ENCODE peak calls at places on chromosomes 2 and 18, in nine cellular contexts. One of them, this sample, is unnamed.

GRCh38 chr18:10523544-10523943 is 2.3 kb upstream of the NAPG start:
- DNase-seq in PC-9: no peak
- DNase-seq in coronary artery: no peak
- DNase-seq in prostate gland: no peak
- DNase-seq in PC-3: no peak
- DNase-seq in mesendoderm: no peak
- DNase-seq in spleen: no peak
- DNase-seq in SJSA1: no peak
- DNase-seq in fibroblast of lung: no peak
- DNase-seq in this sample: peak

GRCh38 chr2:74884118-74884517 is 50.2 kb downstream of the HK2 start:
- DNase-seq in spleen: no peak
- DNase-seq in PC-3: no peak
- DNase-seq in SJSA1: no peak
- DNase-seq in PC-9: no peak
- DNase-seq in prostate gland: no peak
- DNase-seq in coronary artery: no peak
- DNase-seq in mesendoderm: no peak
- DNase-seq in fibroblast of lung: no peak
- DNase-seq in this sample: no peak

GRCh38 chr18:38651736-38652135 is 1086.1 kb upstream of the CELF4 start:
- DNase-seq in SJSA1: no peak
- DNase-seq in mesendoderm: no peak
- DNase-seq in coronary artery: no peak
- DNase-seq in fibroblast of lung: no peak
- DNase-seq in PC-9: no peak
- DNase-seq in PC-3: no peak
- DNase-seq in prostate gland: no peak
- DNase-seq in spleen: no peak
- DNase-seq in this sample: no peak

GRCh38 chr2:181742908-181743722 is 62.8 kb upstream of the NEUROD1 start:
- DNase-seq in PC-9: peak
- DNase-seq in prostate gland: peak
- DNase-seq in mesendoderm: peak
- DNase-seq in SJSA1: peak
- DNase-seq in fibroblast of lung: peak
- DNase-seq in PC-3: peak
- DNase-seq in coronary artery: no peak
- DNase-seq in spleen: no peak
- DNase-seq in this sample: peak

GRCh38 chr18:10279476-10279875 is 175.0 kb upstream of the APCDD1 start:
- DNase-seq in coronary artery: no peak
- DNase-seq in SJSA1: no peak
- DNase-seq in PC-3: no peak
- DNase-seq in PC-9: no peak
- DNase-seq in fibroblast of lung: no peak
- DNase-seq in mesendoderm: no peak
- DNase-seq in spleen: no peak
- DNase-seq in prostate gland: no peak
- DNase-seq in this sample: no peak

GRCh38 chr2:65431417-65432226 is 777 bp downstream of the SPRED2 start:
- DNase-seq in PC-9: peak
- DNase-seq in prostate gland: peak
- DNase-seq in fibroblast of lung: peak
- DNase-seq in mesendoderm: peak
- DNase-seq in coronary artery: peak
- DNase-seq in PC-3: peak
- DNase-seq in spleen: peak
- DNase-seq in SJSA1: peak
- DNase-seq in this sample: peak

GRCh38 chr18:49811151-49811938 is 2.0 kb downstream of the ACAA2 start:
- DNase-seq in spleen: no peak
- DNase-seq in prostate gland: peak
- DNase-seq in PC-3: peak
- DNase-seq in mesendoderm: peak
- DNase-seq in SJSA1: no peak
- DNase-seq in PC-9: no peak
- DNase-seq in coronary artery: no peak
- DNase-seq in fibroblast of lung: no peak
- DNase-seq in this sample: no peak

GRCh38 chr2:111702119-111702808 is 181.7 kb downstream of the ANAPC1 start:
- DNase-seq in coronary artery: no peak
- DNase-seq in SJSA1: peak
- DNase-seq in spleen: no peak
- DNase-seq in PC-9: peak
- DNase-seq in PC-3: peak
- DNase-seq in fibroblast of lung: peak
- DNase-seq in prostate gland: no peak
- DNase-seq in mesendoderm: peak
- DNase-seq in this sample: peak

GRCh38 chr2:41948397-41948763 is 99.4 kb upstream of the PKDCC start:
- DNase-seq in spleen: no peak
- DNase-seq in PC-3: no peak
- DNase-seq in fibroblast of lung: no peak
- DNase-seq in SJSA1: no peak
- DNase-seq in mesendoderm: peak
- DNase-seq in prostate gland: no peak
- DNase-seq in coronary artery: no peak
- DNase-seq in PC-9: no peak
- DNase-seq in this sample: no peak

GRCh38 chr2:203682688-203683130 is 23.7 kb upstream of the CD28 start:
- DNase-seq in fibroblast of lung: peak
- DNase-seq in prostate gland: no peak
- DNase-seq in mesendoderm: peak
- DNase-seq in coronary artery: no peak
- DNase-seq in PC-9: no peak
- DNase-seq in PC-3: no peak
- DNase-seq in SJSA1: no peak
- DNase-seq in spleen: no peak
- DNase-seq in this sample: peak

GRCh38 chr2:219441451-219442205 is 7.0 kb downstream of the SPEG start:
- DNase-seq in mesendoderm: peak
- DNase-seq in spleen: peak
- DNase-seq in PC-3: peak
- DNase-seq in PC-9: no peak
- DNase-seq in prostate gland: peak
- DNase-seq in SJSA1: peak
- DNase-seq in fibroblast of lung: peak
- DNase-seq in coronary artery: no peak
- DNase-seq in this sample: no peak

GRCh38 chr2:237572021-237572741 is 5.8 kb downstream of the PRLH start:
- DNase-seq in coronary artery: peak
- DNase-seq in prostate gland: peak
- DNase-seq in spleen: peak
- DNase-seq in SJSA1: peak
- DNase-seq in fibroblast of lung: peak
- DNase-seq in PC-3: peak
- DNase-seq in mesendoderm: peak
- DNase-seq in PC-9: peak
- DNase-seq in this sample: peak

GRCh38 chr2:161134547-161135518 is 25.4 kb upstream of the TANK start:
- DNase-seq in spleen: no peak
- DNase-seq in PC-9: peak
- DNase-seq in coronary artery: no peak
- DNase-seq in mesendoderm: peak
- DNase-seq in prostate gland: peak
- DNase-seq in PC-3: peak
- DNase-seq in SJSA1: peak
- DNase-seq in fibroblast of lung: no peak
- DNase-seq in this sample: no peak

GRCh38 chr2:113879457-113879856 is 10.4 kb upstream of the ACTR3 start:
- DNase-seq in coronary artery: no peak
- DNase-seq in fibroblast of lung: no peak
- DNase-seq in PC-9: no peak
- DNase-seq in spleen: no peak
- DNase-seq in prostate gland: no peak
- DNase-seq in SJSA1: no peak
- DNase-seq in PC-3: no peak
- DNase-seq in mesendoderm: no peak
- DNase-seq in this sample: no peak

GRCh38 chr2:113878743-113879142 is 11.1 kb upstream of the ACTR3 start:
- DNase-seq in spleen: no peak
- DNase-seq in PC-3: no peak
- DNase-seq in fibroblast of lung: no peak
- DNase-seq in mesendoderm: no peak
- DNase-seq in coronary artery: no peak
- DNase-seq in PC-9: no peak
- DNase-seq in SJSA1: no peak
- DNase-seq in prostate gland: no peak
- DNase-seq in this sample: no peak

GRCh38 chr2:113873867-113874266 is 16.0 kb upstream of the ACTR3 start:
- DNase-seq in mesendoderm: no peak
- DNase-seq in prostate gland: no peak
- DNase-seq in coronary artery: no peak
- DNase-seq in fibroblast of lung: no peak
- DNase-seq in spleen: no peak
- DNase-seq in SJSA1: no peak
- DNase-seq in PC-9: no peak
- DNase-seq in PC-3: no peak
- DNase-seq in this sample: no peak

GRCh38 chr2:113877651-113878594 is 12.0 kb upstream of the ACTR3 start:
- DNase-seq in spleen: no peak
- DNase-seq in mesendoderm: no peak
- DNase-seq in PC-3: peak
- DNase-seq in SJSA1: peak
- DNase-seq in prostate gland: no peak
- DNase-seq in coronary artery: no peak
- DNase-seq in PC-9: peak
- DNase-seq in fibroblast of lung: peak
- DNase-seq in this sample: no peak

DNA sequence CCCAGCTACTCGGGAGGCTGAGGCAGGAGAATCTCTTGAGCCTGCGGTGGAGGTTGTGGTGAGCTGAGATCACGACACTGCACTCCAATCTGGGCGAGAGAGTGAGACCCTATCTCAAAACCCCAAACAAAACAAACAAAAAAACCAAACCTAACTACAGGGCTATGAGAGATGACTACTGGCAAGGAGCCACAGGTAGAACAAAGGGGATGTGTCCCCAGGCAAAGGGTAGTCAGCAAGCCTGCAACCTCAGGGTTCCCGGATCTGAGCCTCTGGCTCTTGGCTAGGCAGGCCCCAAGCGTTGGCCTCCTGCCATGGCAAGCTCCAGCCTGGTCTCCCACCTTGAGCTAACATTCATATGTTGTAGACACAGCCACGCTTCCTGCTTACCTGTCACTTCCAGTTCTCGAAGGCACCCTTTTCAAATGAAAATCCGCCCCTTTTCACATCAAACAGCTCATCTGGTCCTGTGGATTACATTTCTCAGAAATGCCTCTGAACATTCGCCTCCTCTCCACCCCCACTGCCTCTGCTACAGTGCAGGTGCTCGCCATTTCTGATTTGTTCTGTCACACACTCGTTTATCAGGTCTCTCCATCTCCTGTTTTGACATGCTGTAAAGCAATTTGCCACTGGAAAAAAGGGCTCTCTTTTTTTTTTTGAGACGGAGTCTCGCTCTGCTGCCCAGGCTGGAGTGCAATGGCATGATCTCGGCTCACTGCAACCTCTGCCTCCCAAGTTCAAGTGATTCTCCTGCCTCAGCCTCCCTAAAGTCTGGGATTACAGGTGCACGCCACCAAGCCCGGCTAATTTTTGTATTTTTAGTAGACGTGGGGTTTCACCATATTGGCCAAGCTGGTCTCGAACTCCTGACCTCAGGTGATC is 13.1 kb upstream of the ACTR3 start:
- DNase-seq in coronary artery: no peak
- DNase-seq in mesendoderm: peak
- DNase-seq in SJSA1: peak
- DNase-seq in fibroblast of lung: no peak
- DNase-seq in PC-3: peak
- DNase-seq in prostate gland: peak
- DNase-seq in PC-9: peak
- DNase-seq in spleen: peak
- DNase-seq in this sample: no peak
- H3K27ac ChIP-seq in coronary artery: no peak
- H3K27ac ChIP-seq in mesendoderm: no peak
- H3K27ac ChIP-seq in SJSA1: no peak
- H3K27ac ChIP-seq in fibroblast of lung: no peak
- H3K27ac ChIP-seq in PC-3: peak
- H3K27ac ChIP-seq in prostate gland: peak
- H3K27ac ChIP-seq in PC-9: no peak
- H3K27ac ChIP-seq in spleen: no peak
- H3K27ac ChIP-seq in this sample: no peak

GRCh38 chr2:240851078-240851861 is 17.4 kb upstream of the AGXT start:
- DNase-seq in PC-3: peak
- DNase-seq in mesendoderm: peak
- DNase-seq in prostate gland: peak
- DNase-seq in fibroblast of lung: peak
- DNase-seq in PC-9: peak
- DNase-seq in coronary artery: peak
- DNase-seq in SJSA1: peak
- DNase-seq in spleen: peak
- DNase-seq in this sample: peak
- H3K27ac ChIP-seq in PC-3: no peak
- H3K27ac ChIP-seq in mesendoderm: no peak
- H3K27ac ChIP-seq in prostate gland: no peak
- H3K27ac ChIP-seq in fibroblast of lung: no peak
- H3K27ac ChIP-seq in PC-9: no peak
- H3K27ac ChIP-seq in coronary artery: no peak
- H3K27ac ChIP-seq in SJSA1: peak
- H3K27ac ChIP-seq in spleen: no peak
- H3K27ac ChIP-seq in this sample: no peak

DNA sequence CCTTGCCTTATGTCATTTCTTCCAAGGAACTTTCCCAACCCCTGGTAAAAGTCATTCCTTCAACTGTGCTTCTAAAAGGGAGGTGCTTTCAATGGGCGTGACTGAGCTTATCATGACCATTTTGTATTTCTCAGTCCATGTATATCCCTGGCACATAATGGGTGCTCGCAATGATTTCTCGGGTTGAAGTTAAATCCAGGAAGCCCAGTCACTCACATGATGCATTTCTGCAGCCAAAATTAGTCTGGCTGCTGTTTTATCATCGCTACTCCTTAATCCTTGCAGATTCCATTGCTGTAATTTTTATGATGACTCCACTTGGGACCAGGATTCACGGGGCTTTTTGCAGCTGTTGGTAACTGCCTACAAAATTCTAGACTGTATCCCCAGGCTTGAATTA is 25.9 kb upstream of the RFX8 start:
- DNase-seq in mesendoderm: no peak
- DNase-seq in SJSA1: no peak
- DNase-seq in spleen: no peak
- DNase-seq in fibroblast of lung: peak
- DNase-seq in coronary artery: no peak
- DNase-seq in prostate gland: no peak
- DNase-seq in PC-9: no peak
- DNase-seq in PC-3: no peak
- DNase-seq in this sample: no peak
- H3K27ac ChIP-seq in mesendoderm: no peak
- H3K27ac ChIP-seq in SJSA1: no peak
- H3K27ac ChIP-seq in spleen: no peak
- H3K27ac ChIP-seq in fibroblast of lung: no peak
- H3K27ac ChIP-seq in coronary artery: peak
- H3K27ac ChIP-seq in prostate gland: no peak
- H3K27ac ChIP-seq in PC-9: no peak
- H3K27ac ChIP-seq in PC-3: peak
- H3K27ac ChIP-seq in this sample: no peak

GRCh38 chr2:190319557-190320498 is at the start of gene HIBCH:
- DNase-seq in SJSA1: peak
- DNase-seq in PC-3: peak
- DNase-seq in PC-9: peak
- DNase-seq in coronary artery: peak
- DNase-seq in mesendoderm: peak
- DNase-seq in spleen: peak
- DNase-seq in prostate gland: peak
- DNase-seq in fibroblast of lung: peak
- DNase-seq in this sample: peak
- H3K27ac ChIP-seq in SJSA1: no peak
- H3K27ac ChIP-seq in PC-3: no peak
- H3K27ac ChIP-seq in PC-9: peak
- H3K27ac ChIP-seq in coronary artery: peak
- H3K27ac ChIP-seq in mesendoderm: peak
- H3K27ac ChIP-seq in spleen: peak
- H3K27ac ChIP-seq in prostate gland: peak
- H3K27ac ChIP-seq in fibroblast of lung: peak
- H3K27ac ChIP-seq in this sample: peak